ENCODE peak calls at places on chromosomes 6 and 20, in five cellular contexts. J, C, F, O and D are unnamed samples.
A peak's percentile ranks its signal among the peaks of the same experiment; 100 is the strongest.

GRCh38 chr6:4191271-4191721 is 55.9 kb upstream of the ECI2 start:
- DNase-seq in O (no peak), J (no peak), C (no peak), F (no peak), D (no peak)

GRCh38 chr6:148868314-148868713 is 121.5 kb downstream of the UST start:
- DNase-seq in F (no peak), O (no peak), J (no peak), C (no peak), D (no peak)

GRCh38 chr6:33198853-33199436 is 1.5 kb downstream of the RXRB start:
- DNase-seq in J (no peak), F (peak; percentile 76), O (no peak), C (no peak), D (no peak)

GRCh38 chr6:63574554-63574900 is 2.2 kb downstream of the LOC128125822 start:
- DNase-seq in J (no peak), C (no peak), O (no peak), F (no peak), D (no peak)

GRCh38 chr6:26249709-26249958 is 115.4 kb upstream of the BTN3A2 start:
- DNase-seq in C (no peak), F (peak; percentile 79), O (peak; percentile 66), J (no peak), D (no peak)

GRCh38 chr6:38646166-38646565 is 6.4 kb upstream of the BTBD9 start:
- DNase-seq in F (no peak), J (no peak), C (peak; percentile 18), O (no peak), D (no peak)

GRCh38 chr6:20416567-20417345 is 15.1 kb downstream of the E2F3 start:
- DNase-seq in J (no peak), C (no peak), F (no peak), O (no peak), D (no peak)

GRCh38 chr6:128371113-128371512 is 149.3 kb downstream of the PTPRK start:
- DNase-seq in F (no peak), C (no peak), J (no peak), O (no peak), D (no peak)

GRCh38 chr6:138970856-138971425 is 17.1 kb downstream of the REPS1 start:
- DNase-seq in O (no peak), F (no peak), C (no peak), J (peak; percentile 55), D (no peak)

GRCh38 chr20:36821964-36822437 is 48.4 kb upstream of the DSN1 start:
- DNase-seq in J (no peak), O (no peak), F (no peak), C (peak; percentile 16), D (no peak)

GRCh38 chr6:137493218-137494038 is 766 bp downstream of the OLIG3 start:
- DNase-seq in F (peak; percentile 73), J (no peak), C (peak; percentile 75), O (no peak), D (no peak)

GRCh38 chr20:3194617-3195280 is 9.7 kb downstream of the DDRGK1 start:
- DNase-seq in O (no peak), F (peak; percentile 49), C (no peak), J (no peak), D (no peak)

GRCh38 chr20:5829241-5829809 is 79.1 kb downstream of the SHLD1 start:
- DNase-seq in O (no peak), F (no peak), J (no peak), C (no peak), D (no peak)

GRCh38 chr20:23537030-23537429 is 31.3 kb downstream of the CST9L start:
- DNase-seq in C (no peak), F (no peak), O (no peak), J (no peak), D (no peak)

GRCh38 chr6:151634336-151634720 is 140.5 kb downstream of the CCDC170 start:
- DNase-seq in J (no peak), O (no peak), C (no peak), F (no peak), D (no peak)

GRCh38 chr6:46453756-46454316 is 37.4 kb downstream of the RCAN2 start:
- DNase-seq in C (no peak), O (no peak), F (no peak), J (no peak), D (no peak)

GRCh38 chr6:148595550-148595949 is 151.3 kb upstream of the UST start:
- DNase-seq in J (no peak), O (no peak), F (no peak), C (no peak), D (no peak)

GRCh38 chr20:51570755-51571469 is 28.4 kb upstream of the NFATC2 start:
- DNase-seq in O (no peak), C (no peak), F (no peak), J (no peak), D (no peak)

GRCh38 chr6:138682722-138683521 is 90.6 kb upstream of the CCDC28A start:
- DNase-seq in O (no peak), J (no peak), F (no peak), C (no peak), D (no peak)

GRCh38 chr20:47350181-47350550 is 6.3 kb downstream of the ZMYND8 start:
- DNase-seq in O (no peak), F (no peak), J (no peak), C (no peak), D (no peak)

GRCh38 chr6:16955899-16956298 is 146.0 kb upstream of the STMND1 start:
- DNase-seq in J (no peak), O (no peak), F (no peak), C (no peak), D (no peak)

GRCh38 chr6:25950297-25950696 is 12.3 kb upstream of the TRIM38 start:
- DNase-seq in F (no peak), O (no peak), C (no peak), J (no peak), D (no peak)

GRCh38 chr20:40323411-40323810 is 365.6 kb downstream of the MAFB start:
- DNase-seq in O (no peak), J (no peak), C (no peak), F (no peak), D (no peak)

GRCh38 chr6:18226451-18226850 is 37.9 kb downstream of the DEK start:
- DNase-seq in C (no peak), J (no peak), O (no peak), F (no peak), D (no peak)

GRCh38 chr6:28751514-28751913 is 172.3 kb downstream of the TRIM27 start:
- DNase-seq in J (no peak), F (no peak), C (no peak), O (no peak), D (no peak)

GRCh38 chr6:117624869-117625481 is 22.7 kb upstream of the GOPC start:
- DNase-seq in C (peak; percentile 74), J (no peak), F (no peak), O (no peak), D (no peak)

GRCh38 chr20:3821996-3822395 is 1.6 kb downstream of the AP5S1 start:
- DNase-seq in O (peak; percentile 72), C (no peak), F (peak; percentile 82), J (no peak), D (no peak)

GRCh38 chr6:31896856-31897611 is 464 bp downstream of the EHMT2 start:
- DNase-seq in F (no peak), C (peak; percentile 46), O (no peak), J (no peak), D (no peak)

GRCh38 chr6:111689946-111690345 is 84.3 kb upstream of the TRAF3IP2 start:
- DNase-seq in F (no peak), C (no peak), J (no peak), O (no peak), D (no peak)

GRCh38 chr6:149164199-149164745 is 153.2 kb upstream of the TAB2 start:
- DNase-seq in J (no peak), F (no peak), C (peak; percentile 5), O (no peak), D (no peak)

GRCh38 chr20:20568604-20569205 is 143.7 kb downstream of the RALGAPA2 start:
- DNase-seq in O (no peak), F (no peak), J (no peak), C (peak; percentile 70), D (no peak)

GRCh38 chr20:25437153-25437581 is 29.7 kb downstream of the GINS1 start:
- DNase-seq in O (no peak), F (no peak), J (no peak), C (peak; percentile 87), D (no peak)

GRCh38 chr6:113634352-113635163 is 222.6 kb upstream of the MARCKS start:
- DNase-seq in C (no peak), O (no peak), J (no peak), F (no peak), D (no peak)

GRCh38 chr6:96760153-96760687 is 77.1 kb downstream of the GPR63 start:
- DNase-seq in O (no peak), C (peak; percentile 15), F (no peak), J (no peak), D (no peak)

DNA sequence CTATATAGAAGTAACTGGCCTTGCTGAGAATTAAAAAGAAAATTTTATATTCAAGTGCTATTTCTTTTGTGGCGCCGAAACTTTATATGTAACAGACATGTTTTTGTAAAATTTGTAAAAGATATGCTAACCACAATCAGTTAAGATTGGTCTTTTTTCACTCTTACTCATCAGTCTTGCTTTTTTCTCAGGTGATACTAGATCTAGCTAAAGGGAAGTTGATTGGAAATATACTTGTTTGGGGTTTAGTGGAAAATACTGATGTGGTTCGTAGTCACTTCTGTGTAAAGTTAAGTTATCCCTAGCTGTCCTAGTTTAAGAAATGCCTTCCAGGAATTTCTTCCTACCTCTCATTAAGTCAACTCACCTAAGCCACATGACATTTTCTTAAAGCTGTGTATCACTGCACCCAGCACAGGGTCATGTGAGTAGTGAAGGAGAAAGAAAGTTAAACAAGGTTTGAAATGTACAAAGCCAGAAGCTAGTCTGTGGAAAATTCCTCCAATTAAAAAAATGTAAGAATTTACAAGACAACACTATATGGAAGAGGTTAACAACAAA is 16.3 kb downstream of the RTN4IP1 start:
- DNase-seq in F (no peak), C (no peak), O (no peak), J (no peak), D (no peak)
- H3K4me1 ChIP-seq in F (no peaks in the 10 kb centered on the region), C (peaks cover 56% of the 10 kb centered on the region), O (no peaks in the 10 kb centered on the region), J (no peaks in the 10 kb centered on the region), D (no peaks in the 10 kb centered on the region)

DNA sequence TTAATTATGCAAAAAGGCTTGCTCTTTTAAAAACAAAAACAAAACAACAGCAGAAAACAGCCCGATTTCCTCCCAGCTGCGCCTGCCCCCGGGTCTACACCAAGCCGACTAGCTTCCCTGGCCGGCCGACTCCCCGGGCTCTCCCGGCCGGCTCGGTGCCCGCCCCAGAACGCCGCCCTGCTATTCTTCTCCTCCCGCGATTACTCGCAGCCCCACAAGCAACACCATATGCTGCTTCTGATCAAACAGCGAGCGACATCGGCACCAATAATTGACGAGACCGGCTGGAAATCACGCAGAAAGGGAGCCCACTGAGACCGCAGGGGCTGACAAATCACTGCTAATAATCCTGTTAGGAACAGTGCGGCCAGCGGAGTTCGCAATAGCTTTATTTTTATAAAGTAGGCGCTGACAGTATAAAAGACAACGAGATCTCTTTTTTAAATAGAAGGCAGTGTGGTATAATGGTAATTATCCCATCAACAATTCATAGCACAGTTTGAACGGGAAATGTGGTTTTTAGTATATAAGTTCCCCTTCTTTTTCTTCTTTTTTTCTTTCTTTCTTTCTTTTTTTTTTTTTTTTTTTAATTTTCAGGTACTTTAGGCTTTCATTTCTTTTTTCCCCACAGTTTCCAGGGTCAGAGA is 3.3 kb downstream of the SIM1 start:
- DNase-seq in J (no peak), F (no peak), O (no peak), C (peak; percentile 74), D (no peak)
- H3K4me3 ChIP-seq in J (no peak overlapping the region), F (no peak overlapping the region), O (no peak overlapping the region), C (peak overlapping the region; percentile 55), D (no peak overlapping the region)

GRCh38 chr20:53555081-53555480 is 38.6 kb downstream of the ZNF217 start:
- DNase-seq in O (peak; percentile 4), J (no peak), F (no peak), C (no peak), D (no peak)
- TF ChIP-seq POLR2AphosphoS5 in O (no peak), J (no peak), F (no peak), C (no peak), D (no peak)

GRCh38 chr20:50017160-50017559 is 34.4 kb downstream of the SNAI1 start:
- DNase-seq in J (no peak), O (no peak), C (no peak), F (no peak), D (no peak)
- H3K4me1 ChIP-seq in J (peaks cover 12% of the 10 kb centered on the region), O (peaks cover 18% of the 10 kb centered on the region), C (peaks cover 11% of the 10 kb centered on the region), F (peaks cover 5% of the 10 kb centered on the region), D (no peaks in the 10 kb centered on the region)